ENCODE peak calls at places on chromosome 17, in eight cellular contexts. One of them, this sample, is unnamed.

GRCh38 chr17:57294075-57294474 is 37.8 kb downstream of the MSI2 start:
- DNase-seq in neural progenitor cell: no peak
- DNase-seq in GM23248: no peak
- DNase-seq in PC-3: no peak
- DNase-seq in GM23338: no peak
- DNase-seq in OCI-LY7: no peak
- DNase-seq in HCT116: no peak
- DNase-seq in MM.1S: no peak
- DNase-seq in this sample: no peak

GRCh38 chr17:81419333-81419885 is 24.2 kb downstream of the BAHCC1 start:
- DNase-seq in neural progenitor cell: peak
- DNase-seq in GM23248: peak
- DNase-seq in PC-3: peak
- DNase-seq in GM23338: no peak
- DNase-seq in OCI-LY7: no peak
- DNase-seq in HCT116: peak
- DNase-seq in MM.1S: no peak
- DNase-seq in this sample: peak

GRCh38 chr17:80110927-80111701 is 9.7 kb downstream of the GAA start:
- DNase-seq in neural progenitor cell: no peak
- DNase-seq in GM23248: no peak
- DNase-seq in PC-3: no peak
- DNase-seq in GM23338: no peak
- DNase-seq in OCI-LY7: no peak
- DNase-seq in HCT116: no peak
- DNase-seq in MM.1S: no peak
- DNase-seq in this sample: peak

GRCh38 chr17:11608396-11608795 is 10.1 kb downstream of the DNAH9 start:
- DNase-seq in neural progenitor cell: no peak
- DNase-seq in GM23248: peak
- DNase-seq in PC-3: peak
- DNase-seq in GM23338: no peak
- DNase-seq in OCI-LY7: no peak
- DNase-seq in HCT116: no peak
- DNase-seq in MM.1S: no peak
- DNase-seq in this sample: peak

GRCh38 chr17:17499402-17500145 is 3.4 kb upstream of the RASD1 start:
- DNase-seq in neural progenitor cell: no peak
- DNase-seq in GM23248: no peak
- DNase-seq in PC-3: no peak
- DNase-seq in GM23338: no peak
- DNase-seq in OCI-LY7: no peak
- DNase-seq in HCT116: no peak
- DNase-seq in MM.1S: no peak
- DNase-seq in this sample: no peak

GRCh38 chr17:69501591-69502468 is 87.3 kb downstream of the MAP2K6 start:
- DNase-seq in neural progenitor cell: peak
- DNase-seq in GM23248: peak
- DNase-seq in PC-3: peak
- DNase-seq in GM23338: peak
- DNase-seq in OCI-LY7: peak
- DNase-seq in HCT116: no peak
- DNase-seq in MM.1S: no peak
- DNase-seq in this sample: peak

GRCh38 chr17:13134106-13134505 is 116.3 kb upstream of the ELAC2 start:
- DNase-seq in neural progenitor cell: no peak
- DNase-seq in GM23248: peak
- DNase-seq in PC-3: peak
- DNase-seq in GM23338: no peak
- DNase-seq in OCI-LY7: no peak
- DNase-seq in HCT116: no peak
- DNase-seq in MM.1S: no peak
- DNase-seq in this sample: no peak

GRCh38 chr17:73787036-73787720 is 142.9 kb upstream of the SDK2 start:
- DNase-seq in neural progenitor cell: peak
- DNase-seq in GM23248: no peak
- DNase-seq in PC-3: no peak
- DNase-seq in GM23338: peak
- DNase-seq in OCI-LY7: no peak
- DNase-seq in HCT116: no peak
- DNase-seq in MM.1S: no peak
- DNase-seq in this sample: no peak

GRCh38 chr17:63442074-63442473 is 4.0 kb downstream of the CYB561 start:
- DNase-seq in neural progenitor cell: no peak
- DNase-seq in GM23248: no peak
- DNase-seq in PC-3: no peak
- DNase-seq in GM23338: no peak
- DNase-seq in OCI-LY7: no peak
- DNase-seq in HCT116: no peak
- DNase-seq in MM.1S: no peak
- DNase-seq in this sample: no peak

GRCh38 chr17:20781260-20781659 is 201.7 kb downstream of the CDRT15L2 start:
- DNase-seq in neural progenitor cell: no peak
- DNase-seq in GM23248: no peak
- DNase-seq in PC-3: no peak
- DNase-seq in GM23338: no peak
- DNase-seq in OCI-LY7: no peak
- DNase-seq in HCT116: no peak
- DNase-seq in MM.1S: no peak
- DNase-seq in this sample: no peak

GRCh38 chr17:20116683-20117309 is 107.6 kb downstream of the SPECC1 start:
- DNase-seq in neural progenitor cell: peak
- DNase-seq in GM23248: peak
- DNase-seq in PC-3: peak
- DNase-seq in GM23338: peak
- DNase-seq in OCI-LY7: peak
- DNase-seq in HCT116: peak
- DNase-seq in MM.1S: peak
- DNase-seq in this sample: peak

GRCh38 chr17:18233803-18234518 is 8.5 kb downstream of the LLGL1 start:
- DNase-seq in neural progenitor cell: no peak
- DNase-seq in GM23248: no peak
- DNase-seq in PC-3: no peak
- DNase-seq in GM23338: no peak
- DNase-seq in OCI-LY7: no peak
- DNase-seq in HCT116: no peak
- DNase-seq in MM.1S: no peak
- DNase-seq in this sample: no peak

GRCh38 chr17:80761421-80761871 is 216.8 kb downstream of the RPTOR start:
- DNase-seq in neural progenitor cell: no peak
- DNase-seq in GM23248: peak
- DNase-seq in PC-3: peak
- DNase-seq in GM23338: no peak
- DNase-seq in OCI-LY7: no peak
- DNase-seq in HCT116: peak
- DNase-seq in MM.1S: no peak
- DNase-seq in this sample: peak

GRCh38 chr17:72974605-72975232 is 117.8 kb downstream of the SLC39A11 start:
- DNase-seq in neural progenitor cell: no peak
- DNase-seq in GM23248: peak
- DNase-seq in PC-3: peak
- DNase-seq in GM23338: no peak
- DNase-seq in OCI-LY7: no peak
- DNase-seq in HCT116: no peak
- DNase-seq in MM.1S: no peak
- DNase-seq in this sample: peak

GRCh38 chr17:63693411-63694113 is 6.4 kb downstream of the LIMD2 start:
- DNase-seq in neural progenitor cell: no peak
- DNase-seq in GM23248: no peak
- DNase-seq in PC-3: no peak
- DNase-seq in GM23338: no peak
- DNase-seq in OCI-LY7: no peak
- DNase-seq in HCT116: no peak
- DNase-seq in MM.1S: no peak
- DNase-seq in this sample: no peak

GRCh38 chr17:50683434-50684287 is 24.1 kb downstream of the ANKRD40 start:
- DNase-seq in neural progenitor cell: no peak
- DNase-seq in GM23248: no peak
- DNase-seq in PC-3: no peak
- DNase-seq in GM23338: no peak
- DNase-seq in OCI-LY7: no peak
- DNase-seq in HCT116: no peak
- DNase-seq in MM.1S: no peak
- DNase-seq in this sample: no peak

GRCh38 chr17:19579867-19580565 is 46.4 kb downstream of the SLC47A1 start:
- DNase-seq in neural progenitor cell: peak
- DNase-seq in GM23248: peak
- DNase-seq in PC-3: no peak
- DNase-seq in GM23338: peak
- DNase-seq in OCI-LY7: no peak
- DNase-seq in HCT116: no peak
- DNase-seq in MM.1S: no peak
- DNase-seq in this sample: no peak

GRCh38 chr17:72616457-72616856 is 476.0 kb downstream of the SLC39A11 start:
- DNase-seq in neural progenitor cell: peak
- DNase-seq in GM23248: no peak
- DNase-seq in PC-3: no peak
- DNase-seq in GM23338: no peak
- DNase-seq in OCI-LY7: no peak
- DNase-seq in HCT116: no peak
- DNase-seq in MM.1S: no peak
- DNase-seq in this sample: no peak

GRCh38 chr17:7177210-7177953 is 1.8 kb downstream of the ASGR1 start:
- DNase-seq in neural progenitor cell: peak
- DNase-seq in GM23248: peak
- DNase-seq in PC-3: peak
- DNase-seq in GM23338: peak
- DNase-seq in OCI-LY7: peak
- DNase-seq in HCT116: no peak
- DNase-seq in MM.1S: peak
- DNase-seq in this sample: peak

GRCh38 chr17:14325618-14326167 is 24.8 kb downstream of the HS3ST3B1 start:
- DNase-seq in neural progenitor cell: no peak
- DNase-seq in GM23248: no peak
- DNase-seq in PC-3: no peak
- DNase-seq in GM23338: no peak
- DNase-seq in OCI-LY7: no peak
- DNase-seq in HCT116: no peak
- DNase-seq in MM.1S: no peak
- DNase-seq in this sample: no peak
- TF ChIP-seq EZH2phosphoT487 in neural progenitor cell: no peak
- TF ChIP-seq EZH2phosphoT487 in GM23248: no peak
- TF ChIP-seq EZH2phosphoT487 in PC-3: no peak
- TF ChIP-seq EZH2phosphoT487 in GM23338: no peak
- TF ChIP-seq EZH2phosphoT487 in OCI-LY7: no peak
- TF ChIP-seq EZH2phosphoT487 in HCT116: no peak
- TF ChIP-seq EZH2phosphoT487 in MM.1S: no peak
- TF ChIP-seq EZH2phosphoT487 in this sample: no peak

GRCh38 chr17:31073411-31073810 is 21.4 kb upstream of the NF1 start:
- DNase-seq in neural progenitor cell: no peak
- DNase-seq in GM23248: no peak
- DNase-seq in PC-3: no peak
- DNase-seq in GM23338: no peak
- DNase-seq in OCI-LY7: no peak
- DNase-seq in HCT116: no peak
- DNase-seq in MM.1S: no peak
- DNase-seq in this sample: peak

GRCh38 chr17:31072186-31072585 is 22.6 kb upstream of the NF1 start:
- DNase-seq in neural progenitor cell: peak
- DNase-seq in GM23248: peak
- DNase-seq in PC-3: no peak
- DNase-seq in GM23338: peak
- DNase-seq in OCI-LY7: no peak
- DNase-seq in HCT116: no peak
- DNase-seq in MM.1S: no peak
- DNase-seq in this sample: peak

GRCh38 chr17:31078290-31078689 is 16.5 kb upstream of the NF1 start:
- DNase-seq in neural progenitor cell: no peak
- DNase-seq in GM23248: no peak
- DNase-seq in PC-3: peak
- DNase-seq in GM23338: no peak
- DNase-seq in OCI-LY7: no peak
- DNase-seq in HCT116: no peak
- DNase-seq in MM.1S: no peak
- DNase-seq in this sample: no peak

GRCh38 chr17:31079731-31080130 is 15.0 kb upstream of the NF1 start:
- DNase-seq in neural progenitor cell: no peak
- DNase-seq in GM23248: no peak
- DNase-seq in PC-3: no peak
- DNase-seq in GM23338: no peak
- DNase-seq in OCI-LY7: no peak
- DNase-seq in HCT116: no peak
- DNase-seq in MM.1S: no peak
- DNase-seq in this sample: no peak

DNA sequence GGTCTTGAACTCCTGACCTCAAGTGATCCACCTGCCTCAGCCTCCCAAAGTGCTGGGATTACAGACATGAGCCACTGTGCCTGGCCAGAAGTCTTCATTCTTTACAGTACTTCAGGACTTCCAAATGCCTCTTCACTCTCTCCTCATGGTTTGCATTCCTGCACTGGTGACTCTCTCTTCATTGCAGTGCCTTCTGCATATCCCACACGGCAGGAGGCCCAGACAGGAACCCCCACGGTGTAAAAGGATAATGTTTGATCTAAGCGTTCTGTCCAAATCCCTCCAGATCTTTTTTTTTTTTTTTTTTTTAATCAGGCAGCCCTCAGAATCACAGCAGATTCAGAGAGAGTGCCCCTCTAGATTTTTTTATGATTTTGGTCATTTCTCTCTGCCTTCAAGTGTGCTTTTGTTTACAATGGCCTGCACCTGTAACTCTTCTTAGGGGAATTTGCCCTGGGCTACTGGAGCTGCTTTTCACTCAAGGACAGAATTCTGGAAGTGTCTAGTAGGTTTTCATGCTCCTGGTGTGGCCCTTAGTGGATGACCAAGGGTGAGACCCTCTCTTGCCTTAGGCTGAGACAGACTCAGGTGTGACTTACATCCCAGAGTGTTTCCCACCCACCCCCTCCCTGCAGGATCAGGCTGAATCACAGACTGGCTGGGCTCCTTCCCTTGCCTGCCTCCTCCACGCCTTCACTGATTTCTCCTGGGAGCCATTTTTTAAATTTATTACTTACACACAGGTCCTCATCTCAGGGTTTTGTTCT is 19.8 kb upstream of the NF1 start:
- DNase-seq in neural progenitor cell: peak
- DNase-seq in GM23248: peak
- DNase-seq in PC-3: peak
- DNase-seq in GM23338: peak
- DNase-seq in OCI-LY7: no peak
- DNase-seq in HCT116: no peak
- DNase-seq in MM.1S: no peak
- DNase-seq in this sample: no peak
- TF ChIP-seq EZH2phosphoT487 in neural progenitor cell: no peak
- TF ChIP-seq EZH2phosphoT487 in GM23248: no peak
- TF ChIP-seq EZH2phosphoT487 in PC-3: no peak
- TF ChIP-seq EZH2phosphoT487 in GM23338: no peak
- TF ChIP-seq EZH2phosphoT487 in OCI-LY7: no peak
- TF ChIP-seq EZH2phosphoT487 in HCT116: no peak
- TF ChIP-seq EZH2phosphoT487 in MM.1S: no peak
- TF ChIP-seq EZH2phosphoT487 in this sample: no peak

GRCh38 chr17:8794636-8795035 is 4.5 kb downstream of the MFSD6L start:
- DNase-seq in neural progenitor cell: no peak
- DNase-seq in GM23248: peak
- DNase-seq in PC-3: no peak
- DNase-seq in GM23338: no peak
- DNase-seq in OCI-LY7: no peak
- DNase-seq in HCT116: no peak
- DNase-seq in MM.1S: no peak
- DNase-seq in this sample: no peak
- TF ChIP-seq EZH2phosphoT487 in neural progenitor cell: no peak
- TF ChIP-seq EZH2phosphoT487 in GM23248: no peak
- TF ChIP-seq EZH2phosphoT487 in PC-3: no peak
- TF ChIP-seq EZH2phosphoT487 in GM23338: no peak
- TF ChIP-seq EZH2phosphoT487 in OCI-LY7: no peak
- TF ChIP-seq EZH2phosphoT487 in HCT116: no peak
- TF ChIP-seq EZH2phosphoT487 in MM.1S: no peak
- TF ChIP-seq EZH2phosphoT487 in this sample: no peak

GRCh38 chr17:1755252-1755992 is 6.4 kb upstream of the SERPINF1 start:
- DNase-seq in neural progenitor cell: no peak
- DNase-seq in GM23248: no peak
- DNase-seq in PC-3: no peak
- DNase-seq in GM23338: no peak
- DNase-seq in OCI-LY7: no peak
- DNase-seq in HCT116: no peak
- DNase-seq in MM.1S: no peak
- DNase-seq in this sample: no peak
- TF ChIP-seq EZH2phosphoT487 in neural progenitor cell: no peak
- TF ChIP-seq EZH2phosphoT487 in GM23248: no peak
- TF ChIP-seq EZH2phosphoT487 in PC-3: no peak
- TF ChIP-seq EZH2phosphoT487 in GM23338: no peak
- TF ChIP-seq EZH2phosphoT487 in OCI-LY7: no peak
- TF ChIP-seq EZH2phosphoT487 in HCT116: no peak
- TF ChIP-seq EZH2phosphoT487 in MM.1S: no peak
- TF ChIP-seq EZH2phosphoT487 in this sample: no peak